ENCODE peak calls at places on chromosome 1, in nine cellular contexts. One of them, this sample, is unnamed.

GRCh38 chr1:213414346-213414745 is 363.3 kb downstream of the RPS6KC1 start:
- DNase-seq in BE2C: no peak
- DNase-seq in tibial artery: no peak
- DNase-seq in endothelial cell: no peak
- DNase-seq in coronary artery: no peak
- DNase-seq in left ventricle myocardium inferior: no peak
- DNase-seq in astrocyte of the spinal cord: no peak
- DNase-seq in astrocyte of the cerebellum: no peak
- DNase-seq in AG10803: no peak
- DNase-seq in this sample: no peak

GRCh38 chr1:166855558-166855957 is 16.3 kb downstream of the POGK start:
- DNase-seq in BE2C: no peak
- DNase-seq in tibial artery: no peak
- DNase-seq in endothelial cell: no peak
- DNase-seq in coronary artery: no peak
- DNase-seq in left ventricle myocardium inferior: no peak
- DNase-seq in astrocyte of the spinal cord: no peak
- DNase-seq in astrocyte of the cerebellum: no peak
- DNase-seq in AG10803: no peak
- DNase-seq in this sample: no peak

GRCh38 chr1:18253093-18253492 is 145.5 kb downstream of the IGSF21 start:
- DNase-seq in BE2C: peak
- DNase-seq in tibial artery: no peak
- DNase-seq in endothelial cell: no peak
- DNase-seq in coronary artery: no peak
- DNase-seq in left ventricle myocardium inferior: no peak
- DNase-seq in astrocyte of the spinal cord: no peak
- DNase-seq in astrocyte of the cerebellum: no peak
- DNase-seq in AG10803: no peak
- DNase-seq in this sample: no peak

GRCh38 chr1:107141491-107142369 is 891 bp downstream of the NTNG1 start:
- DNase-seq in BE2C: peak
- DNase-seq in tibial artery: no peak
- DNase-seq in endothelial cell: peak
- DNase-seq in coronary artery: no peak
- DNase-seq in left ventricle myocardium inferior: no peak
- DNase-seq in astrocyte of the spinal cord: peak
- DNase-seq in astrocyte of the cerebellum: peak
- DNase-seq in AG10803: peak
- DNase-seq in this sample: no peak

GRCh38 chr1:92571578-92571977 is 84.9 kb upstream of the GFI1 start:
- DNase-seq in BE2C: no peak
- DNase-seq in tibial artery: no peak
- DNase-seq in endothelial cell: no peak
- DNase-seq in coronary artery: no peak
- DNase-seq in left ventricle myocardium inferior: no peak
- DNase-seq in astrocyte of the spinal cord: no peak
- DNase-seq in astrocyte of the cerebellum: no peak
- DNase-seq in AG10803: no peak
- DNase-seq in this sample: no peak

GRCh38 chr1:203769505-203770343 is 4.7 kb downstream of the LAX1 start:
- DNase-seq in BE2C: peak
- DNase-seq in tibial artery: peak
- DNase-seq in endothelial cell: peak
- DNase-seq in coronary artery: peak
- DNase-seq in left ventricle myocardium inferior: peak
- DNase-seq in astrocyte of the spinal cord: peak
- DNase-seq in astrocyte of the cerebellum: peak
- DNase-seq in AG10803: peak
- DNase-seq in this sample: no peak

GRCh38 chr1:198272492-198272891 is 115.7 kb downstream of the NEK7 start:
- DNase-seq in BE2C: no peak
- DNase-seq in tibial artery: no peak
- DNase-seq in endothelial cell: no peak
- DNase-seq in coronary artery: no peak
- DNase-seq in left ventricle myocardium inferior: no peak
- DNase-seq in astrocyte of the spinal cord: peak
- DNase-seq in astrocyte of the cerebellum: no peak
- DNase-seq in AG10803: no peak
- DNase-seq in this sample: no peak

GRCh38 chr1:15384301-15384901 is 25.3 kb upstream of the EFHD2 start:
- DNase-seq in BE2C: no peak
- DNase-seq in tibial artery: no peak
- DNase-seq in endothelial cell: no peak
- DNase-seq in coronary artery: no peak
- DNase-seq in left ventricle myocardium inferior: no peak
- DNase-seq in astrocyte of the spinal cord: peak
- DNase-seq in astrocyte of the cerebellum: peak
- DNase-seq in AG10803: peak
- DNase-seq in this sample: no peak

GRCh38 chr1:9010781-9011323 is 15.4 kb downstream of the SLC2A7 start:
- DNase-seq in BE2C: no peak
- DNase-seq in tibial artery: peak
- DNase-seq in endothelial cell: no peak
- DNase-seq in coronary artery: no peak
- DNase-seq in left ventricle myocardium inferior: peak
- DNase-seq in astrocyte of the spinal cord: no peak
- DNase-seq in astrocyte of the cerebellum: no peak
- DNase-seq in AG10803: no peak
- DNase-seq in this sample: no peak

GRCh38 chr1:207670192-207670591 is 25.3 kb downstream of the CR1L start:
- DNase-seq in BE2C: no peak
- DNase-seq in tibial artery: no peak
- DNase-seq in endothelial cell: no peak
- DNase-seq in coronary artery: no peak
- DNase-seq in left ventricle myocardium inferior: no peak
- DNase-seq in astrocyte of the spinal cord: no peak
- DNase-seq in astrocyte of the cerebellum: no peak
- DNase-seq in AG10803: no peak
- DNase-seq in this sample: no peak

GRCh38 chr1:17596651-17597509 is 57.4 kb downstream of the ARHGEF10L start:
- DNase-seq in BE2C: peak
- DNase-seq in tibial artery: no peak
- DNase-seq in endothelial cell: no peak
- DNase-seq in coronary artery: no peak
- DNase-seq in left ventricle myocardium inferior: no peak
- DNase-seq in astrocyte of the spinal cord: no peak
- DNase-seq in astrocyte of the cerebellum: no peak
- DNase-seq in AG10803: no peak
- DNase-seq in this sample: no peak

GRCh38 chr1:230502306-230502705 is 76.2 kb upstream of the PGBD5 start:
- DNase-seq in BE2C: no peak
- DNase-seq in tibial artery: no peak
- DNase-seq in endothelial cell: no peak
- DNase-seq in coronary artery: no peak
- DNase-seq in left ventricle myocardium inferior: no peak
- DNase-seq in astrocyte of the spinal cord: no peak
- DNase-seq in astrocyte of the cerebellum: no peak
- DNase-seq in AG10803: no peak
- DNase-seq in this sample: no peak

GRCh38 chr1:229032455-229032854 is 238.5 kb upstream of the RAB4A start:
- DNase-seq in BE2C: no peak
- DNase-seq in tibial artery: no peak
- DNase-seq in endothelial cell: no peak
- DNase-seq in coronary artery: no peak
- DNase-seq in left ventricle myocardium inferior: no peak
- DNase-seq in astrocyte of the spinal cord: no peak
- DNase-seq in astrocyte of the cerebellum: no peak
- DNase-seq in AG10803: no peak
- DNase-seq in this sample: no peak

GRCh38 chr1:166875734-166876539 is at the start of gene TADA1:
- DNase-seq in BE2C: peak
- DNase-seq in tibial artery: peak
- DNase-seq in endothelial cell: peak
- DNase-seq in coronary artery: peak
- DNase-seq in left ventricle myocardium inferior: peak
- DNase-seq in astrocyte of the spinal cord: peak
- DNase-seq in astrocyte of the cerebellum: peak
- DNase-seq in AG10803: peak
- DNase-seq in this sample: peak

GRCh38 chr1:6515771-6516170 is 24.3 kb upstream of the PLEKHG5 start:
- DNase-seq in BE2C: no peak
- DNase-seq in tibial artery: no peak
- DNase-seq in endothelial cell: no peak
- DNase-seq in coronary artery: no peak
- DNase-seq in left ventricle myocardium inferior: no peak
- DNase-seq in astrocyte of the spinal cord: no peak
- DNase-seq in astrocyte of the cerebellum: no peak
- DNase-seq in AG10803: peak
- DNase-seq in this sample: no peak

GRCh38 chr1:185674201-185674600 is 60.0 kb upstream of the HMCN1 start:
- DNase-seq in BE2C: no peak
- DNase-seq in tibial artery: no peak
- DNase-seq in endothelial cell: no peak
- DNase-seq in coronary artery: no peak
- DNase-seq in left ventricle myocardium inferior: no peak
- DNase-seq in astrocyte of the spinal cord: no peak
- DNase-seq in astrocyte of the cerebellum: no peak
- DNase-seq in AG10803: no peak
- DNase-seq in this sample: no peak

GRCh38 chr1:207922554-207922953 is 11.6 kb upstream of the CD34 start:
- DNase-seq in BE2C: no peak
- DNase-seq in tibial artery: no peak
- DNase-seq in endothelial cell: peak
- DNase-seq in coronary artery: no peak
- DNase-seq in left ventricle myocardium inferior: peak
- DNase-seq in astrocyte of the spinal cord: no peak
- DNase-seq in astrocyte of the cerebellum: no peak
- DNase-seq in AG10803: no peak
- DNase-seq in this sample: no peak

GRCh38 chr1:89780721-89781120 is 40.1 kb upstream of the LRRC8D start:
- DNase-seq in BE2C: no peak
- DNase-seq in tibial artery: no peak
- DNase-seq in endothelial cell: no peak
- DNase-seq in coronary artery: no peak
- DNase-seq in left ventricle myocardium inferior: no peak
- DNase-seq in astrocyte of the spinal cord: peak
- DNase-seq in astrocyte of the cerebellum: peak
- DNase-seq in AG10803: peak
- DNase-seq in this sample: no peak

GRCh38 chr1:117150316-117150715 is 28.8 kb upstream of the TRIM45 start:
- DNase-seq in BE2C: no peak
- DNase-seq in tibial artery: no peak
- DNase-seq in endothelial cell: no peak
- DNase-seq in coronary artery: no peak
- DNase-seq in left ventricle myocardium inferior: no peak
- DNase-seq in astrocyte of the spinal cord: peak
- DNase-seq in astrocyte of the cerebellum: no peak
- DNase-seq in AG10803: peak
- DNase-seq in this sample: no peak

GRCh38 chr1:78565393-78565792 is 54.9 kb upstream of the IFI44L start:
- DNase-seq in BE2C: no peak
- DNase-seq in tibial artery: no peak
- DNase-seq in endothelial cell: no peak
- DNase-seq in coronary artery: no peak
- DNase-seq in left ventricle myocardium inferior: no peak
- DNase-seq in astrocyte of the spinal cord: no peak
- DNase-seq in astrocyte of the cerebellum: no peak
- DNase-seq in AG10803: no peak
- DNase-seq in this sample: no peak

GRCh38 chr1:78570539-78570938 is 49.7 kb upstream of the IFI44L start:
- DNase-seq in BE2C: no peak
- DNase-seq in tibial artery: no peak
- DNase-seq in endothelial cell: peak
- DNase-seq in coronary artery: no peak
- DNase-seq in left ventricle myocardium inferior: no peak
- DNase-seq in astrocyte of the spinal cord: no peak
- DNase-seq in astrocyte of the cerebellum: no peak
- DNase-seq in AG10803: no peak
- DNase-seq in this sample: no peak
- TF ChIP-seq CTCF in BE2C: no peak
- TF ChIP-seq CTCF in tibial artery: no peak
- TF ChIP-seq CTCF in endothelial cell: no peak
- TF ChIP-seq CTCF in coronary artery: no peak
- TF ChIP-seq CTCF in left ventricle myocardium inferior: no peak
- TF ChIP-seq CTCF in astrocyte of the spinal cord: no peak
- TF ChIP-seq CTCF in astrocyte of the cerebellum: no peak
- TF ChIP-seq CTCF in AG10803: no peak
- TF ChIP-seq CTCF in this sample: no peak

GRCh38 chr1:96980448-96980847 is 258.9 kb downstream of the PTBP2 start:
- DNase-seq in BE2C: no peak
- DNase-seq in tibial artery: no peak
- DNase-seq in endothelial cell: no peak
- DNase-seq in coronary artery: no peak
- DNase-seq in left ventricle myocardium inferior: no peak
- DNase-seq in astrocyte of the spinal cord: no peak
- DNase-seq in astrocyte of the cerebellum: no peak
- DNase-seq in AG10803: no peak
- DNase-seq in this sample: no peak
- TF ChIP-seq CTCF in BE2C: no peak
- TF ChIP-seq CTCF in tibial artery: no peak
- TF ChIP-seq CTCF in endothelial cell: no peak
- TF ChIP-seq CTCF in coronary artery: no peak
- TF ChIP-seq CTCF in left ventricle myocardium inferior: no peak
- TF ChIP-seq CTCF in astrocyte of the spinal cord: no peak
- TF ChIP-seq CTCF in astrocyte of the cerebellum: no peak
- TF ChIP-seq CTCF in AG10803: no peak
- TF ChIP-seq CTCF in this sample: no peak

GRCh38 chr1:214558002-214558770 is 6.8 kb upstream of the PTPN14 start:
- DNase-seq in BE2C: no peak
- DNase-seq in tibial artery: no peak
- DNase-seq in endothelial cell: no peak
- DNase-seq in coronary artery: no peak
- DNase-seq in left ventricle myocardium inferior: no peak
- DNase-seq in astrocyte of the spinal cord: peak
- DNase-seq in astrocyte of the cerebellum: no peak
- DNase-seq in AG10803: peak
- DNase-seq in this sample: no peak
- TF ChIP-seq CTCF in BE2C: no peak
- TF ChIP-seq CTCF in tibial artery: no peak
- TF ChIP-seq CTCF in endothelial cell: no peak
- TF ChIP-seq CTCF in coronary artery: no peak
- TF ChIP-seq CTCF in left ventricle myocardium inferior: no peak
- TF ChIP-seq CTCF in astrocyte of the spinal cord: no peak
- TF ChIP-seq CTCF in astrocyte of the cerebellum: no peak
- TF ChIP-seq CTCF in AG10803: no peak
- TF ChIP-seq CTCF in this sample: no peak

DNA sequence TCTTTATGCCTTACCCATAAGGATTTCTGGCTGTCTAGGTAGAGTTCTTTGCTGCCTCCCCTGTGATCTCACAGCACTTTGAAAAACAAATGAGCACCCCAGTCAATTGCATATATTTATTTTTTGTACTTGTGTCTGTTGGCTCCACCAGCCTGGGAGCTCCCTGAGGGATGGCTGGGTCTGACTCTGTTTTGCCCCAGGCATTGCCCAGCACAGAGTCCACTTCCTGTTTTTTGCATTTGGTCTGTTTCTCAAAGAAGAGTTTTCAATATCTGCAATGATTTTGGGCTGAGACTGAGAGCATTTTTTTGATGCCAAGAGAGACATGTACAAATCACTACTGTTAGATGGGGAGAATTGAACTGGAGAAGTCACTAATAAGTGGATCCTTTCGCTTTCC is 125.0 kb downstream of the FOXD2 start:
- DNase-seq in BE2C: no peak
- DNase-seq in tibial artery: peak
- DNase-seq in endothelial cell: no peak
- DNase-seq in coronary artery: no peak
- DNase-seq in left ventricle myocardium inferior: no peak
- DNase-seq in astrocyte of the spinal cord: no peak
- DNase-seq in astrocyte of the cerebellum: no peak
- DNase-seq in AG10803: no peak
- DNase-seq in this sample: no peak
- TF ChIP-seq CTCF in BE2C: no peak
- TF ChIP-seq CTCF in tibial artery: no peak
- TF ChIP-seq CTCF in endothelial cell: no peak
- TF ChIP-seq CTCF in coronary artery: no peak
- TF ChIP-seq CTCF in left ventricle myocardium inferior: no peak
- TF ChIP-seq CTCF in astrocyte of the spinal cord: no peak
- TF ChIP-seq CTCF in astrocyte of the cerebellum: no peak
- TF ChIP-seq CTCF in AG10803: no peak
- TF ChIP-seq CTCF in this sample: no peak

This sample was measured in type B pancreatic cell.